ENCODE peak calls at places on chromosome 17, in five cellular contexts. W is HepG2, S is HEK293T, T is GM12878, V is H1. P is an unnamed sample.

GRCh38 chr17:5595831-5596230 is 11.5 kb upstream of the NLRP1 start:
- DNase-seq in W (no peak), S (no peak), T (no peak), V (no peak), P (no peak)

GRCh38 chr17:53390575-53390974 is 432.2 kb upstream of the KIF2B start:
- DNase-seq in W (no peak), S (no peak), T (no peak), V (no peak), P (no peak)

GRCh38 chr17:46003907-46004748 is 5.1 kb downstream of the STH start:
- DNase-seq in W (peak; percentile 90), S (no peak), T (no peak), V (no peak), P (no peak)

GRCh38 chr17:73947281-73947975 is 256.1 kb upstream of the RPL38 start:
- DNase-seq in W (no peak), S (no peak), T (no peak), V (no peak), P (no peak)

GRCh38 chr17:40651939-40652338 is 4.3 kb upstream of the SMARCE1 start:
- DNase-seq in W (no peak), S (no peak), T (no peak), V (no peak), P (no peak)

GRCh38 chr17:78979780-78980623 is at the start of gene LGALS3BP:
- DNase-seq in W (peak; percentile 97), S (no peak), T (no peak), V (peak; percentile 70), P (no peak)

GRCh38 chr17:75531724-75532090 is 6.2 kb downstream of the LLGL2 start:
- DNase-seq in W (no peak), S (no peak), T (no peak), V (no peak), P (no peak)

GRCh38 chr17:70190959-70191805 is 21.9 kb downstream of the KCNJ2 start:
- DNase-seq in W (no peak), S (peak; percentile 10), T (no peak), V (no peak), P (no peak)

GRCh38 chr17:3006801-3007200 is 56.6 kb downstream of the OR1D5 start:
- DNase-seq in W (no peak), S (no peak), T (no peak), V (no peak), P (no peak)

GRCh38 chr17:65243838-65244237 is 106.7 kb downstream of the RGS9 start:
- DNase-seq in W (no peak), S (peak; percentile 12), T (no peak), V (no peak), P (peak; percentile 25)

GRCh38 chr17:32596666-32597065 is 109.9 kb downstream of the CDK5R1 start:
- DNase-seq in W (no peak), S (no peak), T (peak; percentile 62), V (no peak), P (no peak)

GRCh38 chr17:55584055-55584685 is 72.9 kb upstream of the SMIM36 start:
- DNase-seq in W (no peak), S (no peak), T (no peak), V (no peak), P (no peak)

GRCh38 chr17:65108152-65108551 is 29.0 kb upstream of the RGS9 start:
- DNase-seq in W (no peak), S (no peak), T (no peak), V (no peak), P (no peak)

GRCh38 chr17:57600092-57600491 is 145.0 kb downstream of the CCDC182 start:
- DNase-seq in W (no peak), S (no peak), T (no peak), V (no peak), P (no peak)

GRCh38 chr17:67035131-67036083 is 8.9 kb upstream of the CACNG1 start:
- DNase-seq in W (no peak), S (no peak), T (peak; percentile 64), V (no peak), P (no peak)

GRCh38 chr17:28896884-28897768 is at the start of gene FLOT2:
- DNase-seq in W (peak; percentile 54), S (peak; percentile 55), T (no peak), V (peak; percentile 83), P (no peak)

GRCh38 chr17:36946726-36947091 is 2.0 kb upstream of the AATF start:
- DNase-seq in W (no peak), S (no peak), T (no peak), V (no peak), P (no peak)

GRCh38 chr17:7750321-7750821 is 32.8 kb downstream of the DNAH2 start:
- DNase-seq in W (no peak), S (no peak), T (no peak), V (no peak), P (no peak)

GRCh38 chr17:76887809-76888208 is 19.6 kb downstream of the MGAT5B start:
- DNase-seq in W (no peak), S (no peak), T (no peak), V (no peak), P (no peak)

GRCh38 chr17:76796081-76796480 is 58.2 kb downstream of the MFSD11 start:
- DNase-seq in W (no peak), S (no peak), T (no peak), V (no peak), P (no peak)

GRCh38 chr17:76265624-76266243 is 586 bp downstream of the UBALD2 start:
- DNase-seq in W (no peak), S (peak; percentile 63), T (no peak), V (peak; percentile 79), P (no peak)

GRCh38 chr17:37779554-37779953 is 34.7 kb upstream of the HNF1B start:
- DNase-seq in W (no peak), S (no peak), T (no peak), V (no peak), P (no peak)

GRCh38 chr17:48510761-48511604 is 19.8 kb downstream of the HOXB1 start:
- DNase-seq in W (no peak), S (no peak), T (peak; percentile 73), V (no peak), P (no peak)

GRCh38 chr17:21263351-21263750 is 10.1 kb upstream of the NATD1 start:
- DNase-seq in W (no peak), S (no peak), T (no peak), V (no peak), P (no peak)

GRCh38 chr17:34122529-34122928 is 132.6 kb upstream of the CCL2 start:
- DNase-seq in W (no peak), S (no peak), T (no peak), V (no peak), P (no peak)

GRCh38 chr17:78510141-78510935 is 66.9 kb downstream of the DNAH17 start:
- DNase-seq in W (no peak), S (no peak), T (no peak), V (no peak), P (no peak)

GRCh38 chr17:3034578-3034920 is 28.9 kb downstream of the OR1D5 start:
- DNase-seq in W (no peak), S (no peak), T (no peak), V (no peak), P (no peak)

GRCh38 chr17:11900655-11901054 is 96.6 kb downstream of the ZNF18 start:
- DNase-seq in W (no peak), S (no peak), T (no peak), V (no peak), P (no peak)
- TF ChIP-seq SUZ12 in W (no peak), S (no peak), T (no peak), V (no peak), P (no peak)

GRCh38 chr17:43877451-43878155 is 29.7 kb downstream of the MPP2 start:
- DNase-seq in W (no peak), S (no peak), T (no peak), V (no peak), P (no peak)
- TF ChIP-seq SUZ12 in W (no peak), S (no peak), T (no peak), V (no peak), P (no peak)

GRCh38 chr17:39098474-39099090 is 52.9 kb downstream of the PLXDC1 start:
- DNase-seq in W (no peak), S (no peak), T (no peak), V (no peak), P (no peak)
- TF ChIP-seq SUZ12 in W (no peak), S (no peak), T (no peak), V (no peak), P (no peak)

GRCh38 chr17:82603981-82604448 is 44.2 kb downstream of the WDR45B start:
- DNase-seq in W (no peak), S (no peak), T (no peak), V (no peak), P (no peak)
- TF ChIP-seq SUZ12 in W (no peak), S (no peak), T (no peak), V (no peak), P (no peak)

GRCh38 chr17:80394629-80395216 is 20.2 kb upstream of the ENDOV start:
- DNase-seq in W (no peak), S (no peak), T (no peak), V (no peak), P (no peak)
- TF ChIP-seq SUZ12 in W (no peak), S (no peak), T (no peak), V (no peak), P (no peak)

P was measured in NT2/D1.